ENCODE peak calls at places on chromosomes 13 and 19, in nine cellular contexts. F is ovary, D is mucosa of descending colon, B is mammary epithelial cell, E is A549, U is endothelial cell of umbilical vein, X is pancreas, Z is tibial artery, Q is GM23338. H is an unnamed sample. For H3K4me1, the result is how much of the 10 kb centered on the place peaks cover.

GRCh38 chr13:48210178-48210577 is 22.8 kb upstream of the ITM2B start:
- DNase-seq in F (no peak), D (no peak), B (peak), E (peak), U (no peak), X (no peak), Z (no peak), Q (no peak), H (no peak)

GRCh38 chr13:26838821-26839220 is 78.2 kb upstream of the GPR12 start:
- DNase-seq in F (no peak), D (no peak), B (no peak), E (no peak), U (no peak), X (no peak), Z (no peak), Q (no peak), H (no peak)

GRCh38 chr13:33284916-33285315 is 639 bp downstream of the STARD13 start:
- DNase-seq in F (no peak), D (no peak), B (peak), E (no peak), U (peak), X (no peak), Z (no peak), Q (no peak), H (no peak)

GRCh38 chr13:99439048-99439447 is 62.2 kb upstream of the TM9SF2 start:
- DNase-seq in F (no peak), D (no peak), B (no peak), E (no peak), U (no peak), X (no peak), Z (no peak), Q (no peak), H (no peak)

GRCh38 chr19:29667941-29668340 is 2.7 kb downstream of the PLEKHF1 start:
- DNase-seq in F (no peak), D (peak), B (no peak), E (no peak), U (no peak), X (no peak), Z (peak), Q (no peak), H (no peak)

GRCh38 chr19:16875584-16876555 is 12.9 kb upstream of the F2RL3 start:
- DNase-seq in F (no peak), D (no peak), B (no peak), E (no peak), U (no peak), X (no peak), Z (no peak), Q (no peak), H (no peak)

GRCh38 chr19:5742051-5742450 is 21.6 kb downstream of the CATSPERD start:
- DNase-seq in F (no peak), D (no peak), B (no peak), E (no peak), U (no peak), X (no peak), Z (no peak), Q (no peak), H (no peak)

GRCh38 chr13:113806104-113806471 is 47.1 kb downstream of the TMEM255B start:
- DNase-seq in F (no peak), D (no peak), B (no peak), E (no peak), U (no peak), X (no peak), Z (no peak), Q (no peak), H (no peak)

GRCh38 chr19:2800506-2800905 is 15.2 kb downstream of the THOP1 start:
- DNase-seq in F (no peak), D (no peak), B (no peak), E (no peak), U (no peak), X (no peak), Z (no peak), Q (no peak), H (no peak)

GRCh38 chr13:97454699-97455098 is 20.7 kb downstream of the RAP2A start:
- DNase-seq in F (no peak), D (no peak), B (no peak), E (no peak), U (no peak), X (no peak), Z (no peak), Q (no peak), H (no peak)

GRCh38 chr19:38949580-38950367 is 19.0 kb downstream of the MRPS12 start:
- DNase-seq in F (peak), D (peak), B (peak), E (no peak), U (peak), X (peak), Z (peak), Q (peak), H (no peak)

GRCh38 chr13:51221674-51222509 is at the start of gene FAM124A:
- DNase-seq in F (peak), D (peak), B (no peak), E (peak), U (peak), X (peak), Z (no peak), Q (peak), H (no peak)

GRCh38 chr13:27403727-27404385 is 20.6 kb upstream of the GTF3A start:
- DNase-seq in F (no peak), D (peak), B (no peak), E (no peak), U (no peak), X (peak), Z (no peak), Q (no peak), H (no peak)

GRCh38 chr19:6521718-6522646 is 8.8 kb upstream of the TNFSF9 start:
- DNase-seq in F (no peak), D (peak), B (no peak), E (no peak), U (no peak), X (no peak), Z (no peak), Q (peak), H (no peak)

GRCh38 chr19:16134510-16134909 is 9.0 kb upstream of the HSH2D start:
- DNase-seq in F (no peak), D (no peak), B (no peak), E (no peak), U (no peak), X (no peak), Z (no peak), Q (no peak), H (no peak)

GRCh38 chr13:50531917-50532899 is 311.3 kb downstream of the DLEU7 start:
- DNase-seq in F (no peak), D (peak), B (no peak), E (no peak), U (peak), X (no peak), Z (no peak), Q (no peak), H (no peak)

GRCh38 chr13:39023761-39024160 is 14.1 kb downstream of the PROSER1 start:
- DNase-seq in F (no peak), D (peak), B (peak), E (no peak), U (no peak), X (no peak), Z (no peak), Q (no peak), H (no peak)

GRCh38 chr19:8357007-8357521 is 6.9 kb upstream of the ANGPTL4 start:
- DNase-seq in F (no peak), D (no peak), B (no peak), E (no peak), U (no peak), X (no peak), Z (no peak), Q (no peak), H (no peak)

GRCh38 chr13:27421101-27421881 is 3.1 kb upstream of the GTF3A start:
- DNase-seq in F (no peak), D (no peak), B (no peak), E (no peak), U (no peak), X (no peak), Z (no peak), Q (no peak), H (no peak)

GRCh38 chr19:9862897-9863296 is 27.8 kb downstream of the PIN1 start:
- DNase-seq in F (no peak), D (no peak), B (no peak), E (no peak), U (no peak), X (no peak), Z (no peak), Q (no peak), H (no peak)

GRCh38 chr13:106473174-106473573 is 62.3 kb downstream of the EFNB2 start:
- DNase-seq in F (no peak), D (no peak), B (no peak), E (no peak), U (no peak), X (no peak), Z (no peak), Q (no peak), H (no peak)

GRCh38 chr13:106475852-106476251 is 59.6 kb downstream of the EFNB2 start:
- DNase-seq in F (no peak), D (peak), B (no peak), E (no peak), U (peak), X (no peak), Z (no peak), Q (no peak), H (no peak)

GRCh38 chr13:106471957-106472543 is 63.4 kb downstream of the EFNB2 start:
- DNase-seq in F (peak), D (peak), B (peak), E (peak), U (peak), X (no peak), Z (no peak), Q (peak), H (no peak)

GRCh38 chr13:106474906-106475305 is 60.6 kb downstream of the EFNB2 start:
- DNase-seq in F (no peak), D (no peak), B (no peak), E (no peak), U (no peak), X (no peak), Z (no peak), Q (no peak), H (no peak)

GRCh38 chr13:106472621-106473020 is 62.8 kb downstream of the EFNB2 start:
- DNase-seq in F (no peak), D (no peak), B (peak), E (no peak), U (no peak), X (no peak), Z (no peak), Q (no peak), H (no peak)
- H3K4me1 ChIP-seq in F (under half), D (under half), B (under half), E (under half), U (under half), X (under half), Z (under half), Q (under half), H (under half)

DNA sequence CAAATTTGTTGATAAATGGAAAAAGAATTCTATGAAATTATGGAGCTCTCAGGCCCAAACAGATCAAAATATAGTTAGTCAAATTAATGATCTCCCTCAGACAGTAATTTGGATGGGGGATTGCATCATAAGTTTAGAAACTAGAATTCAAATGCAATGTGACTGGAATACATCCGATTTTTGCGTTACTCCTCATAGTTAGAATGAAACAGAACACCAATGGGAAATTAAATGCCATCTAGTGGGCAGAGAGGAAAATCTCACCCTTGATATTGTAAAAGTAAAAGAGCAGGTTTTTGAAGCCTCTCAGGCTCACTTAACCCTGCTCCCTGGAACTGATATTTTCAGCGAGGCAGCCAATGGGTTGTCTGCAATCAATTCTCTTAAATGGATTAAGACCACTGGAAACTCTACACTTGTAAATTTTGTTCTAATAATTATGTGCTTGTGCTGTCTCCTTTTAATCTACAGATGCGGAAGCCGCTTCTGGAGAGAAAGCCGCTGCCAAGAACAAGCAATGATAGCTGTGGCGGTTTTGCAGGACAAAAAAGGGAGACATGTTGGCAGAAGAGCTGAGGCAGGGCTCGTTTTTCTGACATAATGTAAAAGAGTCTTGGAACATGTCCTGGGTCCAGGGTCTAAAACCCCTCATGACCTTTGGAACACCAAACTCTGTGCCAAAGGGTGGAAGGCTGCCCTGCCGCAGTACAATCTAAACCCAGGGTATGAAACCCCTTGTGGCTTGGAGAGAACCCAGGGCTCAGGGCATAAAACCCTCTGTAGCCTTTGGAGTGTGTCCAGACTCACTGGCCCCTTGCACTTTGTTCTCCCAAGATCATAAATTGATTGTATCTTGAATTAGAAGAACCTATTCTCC is 12.9 kb downstream of the ZNF417 start:
- DNase-seq in F (no peak), D (peak), B (peak), E (peak), U (peak), X (no peak), Z (no peak), Q (peak), H (no peak)
- TF ChIP-seq CTCF in F (no peak), D (no peak), B (peak), E (peak), U (peak), X (peak), Z (peak), Q (peak), H (peak)

GRCh38 chr19:944663-945241 is 18.9 kb downstream of the ARID3A start:
- DNase-seq in F (no peak), D (no peak), B (no peak), E (no peak), U (no peak), X (no peak), Z (no peak), Q (no peak), H (no peak)
- H3K4me1 ChIP-seq in F (under half), D (under half), B (under half), E (under half), U (under half), X (under half), Z (under half), Q (under half), H (under half)

GRCh38 chr13:62626771-62627170 is 1211.1 kb upstream of the PCDH20 start:
- DNase-seq in F (no peak), D (no peak), B (no peak), E (no peak), U (no peak), X (no peak), Z (no peak), Q (peak), H (no peak)
- TF ChIP-seq CTCF in F (no peak), D (no peak), B (no peak), E (peak), U (no peak), X (no peak), Z (no peak), Q (peak), H (no peak)

GRCh38 chr19:40464059-40465024 is 1.2 kb downstream of the BLVRB start:
- DNase-seq in F (peak), D (peak), B (peak), E (peak), U (peak), X (peak), Z (peak), Q (peak), H (no peak)
- H3K4me1 ChIP-seq in F (under half), D (under half), B (under half), E (under half), U (under half), X (under half), Z (under half), Q (under half), H (under half)

GRCh38 chr13:106503730-106504129 is 31.7 kb downstream of the EFNB2 start:
- DNase-seq in F (no peak), D (no peak), B (no peak), E (no peak), U (peak), X (no peak), Z (no peak), Q (no peak), H (no peak)

GRCh38 chr13:106505295-106505694 is 30.2 kb downstream of the EFNB2 start:
- DNase-seq in F (no peak), D (no peak), B (no peak), E (no peak), U (no peak), X (no peak), Z (no peak), Q (no peak), H (no peak)

GRCh38 chr13:106503272-106503671 is 32.2 kb downstream of the EFNB2 start:
- DNase-seq in F (no peak), D (no peak), B (no peak), E (no peak), U (no peak), X (no peak), Z (no peak), Q (no peak), H (no peak)

GRCh38 chr13:106506286-106506685 is 29.2 kb downstream of the EFNB2 start:
- DNase-seq in F (no peak), D (no peak), B (no peak), E (no peak), U (no peak), X (no peak), Z (no peak), Q (no peak), H (no peak)

GRCh38 chr13:106507560-106508274 is 27.7 kb downstream of the EFNB2 start:
- DNase-seq in F (no peak), D (no peak), B (peak), E (no peak), U (no peak), X (no peak), Z (no peak), Q (peak), H (no peak)
- TF ChIP-seq CTCF in F (no peak), D (no peak), B (no peak), E (no peak), U (no peak), X (no peak), Z (no peak), Q (no peak), H (no peak)

DNA sequence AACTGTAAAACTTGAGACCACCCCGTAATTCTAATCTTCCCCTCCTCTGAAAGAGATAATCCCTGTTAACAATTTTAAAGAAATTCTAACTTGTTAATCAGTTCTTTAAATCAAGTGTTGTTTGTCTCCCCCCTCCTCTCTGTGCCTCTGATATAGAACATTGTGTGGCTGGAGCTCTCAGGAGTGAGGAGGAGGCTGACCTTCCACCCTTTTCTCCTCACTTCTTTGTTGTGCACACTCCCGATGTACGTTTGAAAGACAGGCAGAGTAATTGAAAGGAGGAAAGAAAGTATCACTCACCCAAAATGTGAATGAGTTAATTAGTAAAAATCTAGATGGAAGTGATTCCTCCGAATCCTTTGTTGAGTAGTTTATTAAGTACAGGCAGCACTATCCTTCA is 43.8 kb downstream of the TNFRSF19 start:
- DNase-seq in F (no peak), D (no peak), B (no peak), E (no peak), U (no peak), X (no peak), Z (no peak), Q (no peak), H (no peak)
- H3K4me1 ChIP-seq in F (under half), D (under half), B (under half), E (under half), U (under half), X (under half), Z (under half), Q (under half), H (under half)

H was measured in esophagus squamous epithelium.